ENCODE peak calls at places on chromosomes 1 and 21, in six cellular contexts. Q is HepG2, N is H1, W is K562, J is SK-N-SH, B is GM12878. F is an unnamed sample.

GRCh38 chr1:25360596-25361581 is 22.8 kb downstream of the TMEM50A start:
- DNase-seq in B (no peak), Q (no peak), J (no peak), W (peak; percentile 60), N (no peak), F (no peak)

GRCh38 chr1:111963985-111964738 is 25.3 kb downstream of the KCND3 start:
- DNase-seq in Q (no peak), J (no peak), N (no peak), W (no peak), B (no peak), F (no peak)

GRCh38 chr21:42149656-42150457 is 69.1 kb upstream of the ABCG1 start:
- DNase-seq in Q (no peak), W (no peak), N (no peak), J (peak; percentile 6), B (no peak), F (no peak)

GRCh38 chr21:41664881-41665765 is 101.7 kb downstream of the RIPK4 start:
- DNase-seq in J (no peak), B (no peak), N (no peak), Q (no peak), W (no peak), F (no peak)

GRCh38 chr1:78464449-78464891 is 26.3 kb upstream of the PTGFR start:
- DNase-seq in W (no peak), N (no peak), J (no peak), B (no peak), Q (no peak), F (no peak)

GRCh38 chr1:199404191-199404590 is 623.3 kb upstream of the NR5A2 start:
- DNase-seq in N (no peak), Q (no peak), B (no peak), J (no peak), W (no peak), F (no peak)

GRCh38 chr1:77557053-77557452 is 125.4 kb downstream of the ZZZ3 start:
- DNase-seq in W (no peak), Q (no peak), N (no peak), J (no peak), B (no peak), F (no peak)

GRCh38 chr1:201329286-201329685 is 46.0 kb downstream of the PKP1 start:
- DNase-seq in N (no peak), B (no peak), Q (no peak), W (no peak), J (no peak), F (no peak)

GRCh38 chr1:80520949-80521348 is 1279.8 kb upstream of the ADGRL2 start:
- DNase-seq in N (no peak), B (no peak), J (no peak), Q (no peak), W (no peak), F (no peak)

GRCh38 chr1:161052899-161053298 is 7.1 kb upstream of the USF1 start:
- DNase-seq in W (peak; percentile 62), B (no peak), J (no peak), Q (no peak), N (no peak), F (no peak)

GRCh38 chr1:228754646-228755268 is 19.5 kb downstream of the RHOU start:
- DNase-seq in W (no peak), J (no peak), N (no peak), Q (no peak), B (no peak), F (no peak)

GRCh38 chr1:25917996-25918395 is 11.8 kb upstream of the STMN1 start:
- DNase-seq in J (no peak), Q (no peak), B (no peak), W (peak; percentile 62), N (no peak), F (no peak)

GRCh38 chr21:42695324-42696025 is 42.1 kb downstream of the PDE9A start:
- DNase-seq in N (no peak), W (no peak), J (no peak), Q (no peak), B (no peak), F (no peak)

GRCh38 chr1:214106375-214106774 is 118.6 kb downstream of the PROX1 start:
- DNase-seq in N (no peak), J (no peak), Q (no peak), W (no peak), B (no peak), F (no peak)

GRCh38 chr1:36446261-36446660 is 4.0 kb downstream of the OSCP1 start:
- DNase-seq in N (no peak), J (peak; percentile 59), Q (peak; percentile 34), W (peak; percentile 83), B (no peak), F (peak; percentile 77)
- TF ChIP-seq CTCF in N (peak; percentile 67), J (peak; percentile 19), Q (peak; percentile 81), W (peak; percentile 92), B (peak; percentile 55), F (peak; percentile 84)

GRCh38 chr1:16173447-16174260 is 17.8 kb upstream of the EPHA2 start:
- DNase-seq in N (no peak), W (no peak), Q (no peak), B (no peak), J (no peak), F (peak; percentile 35)
- TF ChIP-seq GABPA in N (no peak), W (no peak), Q (no peak), B (no peak), J (no peak), F (no peak)

GRCh38 chr1:212228591-212229119 is 56.6 kb upstream of the PPP2R5A start:
- DNase-seq in Q (peak; percentile 80), B (no peak), J (no peak), N (no peak), W (no peak), F (no peak)
- H3K4me3 ChIP-seq in Q (no peak overlapping the region), B (no peak overlapping the region), J (no peak overlapping the region), N (no peak overlapping the region), W (no peak overlapping the region), F (no peak overlapping the region)

GRCh38 chr1:171251741-171252300 is 3.5 kb downstream of the FMO1 start:
- DNase-seq in Q (peak; percentile 12), J (peak; percentile 31), B (no peak), N (no peak), W (peak; percentile 50), F (peak; percentile 30)
- TF ChIP-seq CTCF in Q (peak; percentile 57), J (peak; percentile 67), B (peak; percentile 53), N (peak; percentile 20), W (peak; percentile 47), F (peak; percentile 42)

DNA sequence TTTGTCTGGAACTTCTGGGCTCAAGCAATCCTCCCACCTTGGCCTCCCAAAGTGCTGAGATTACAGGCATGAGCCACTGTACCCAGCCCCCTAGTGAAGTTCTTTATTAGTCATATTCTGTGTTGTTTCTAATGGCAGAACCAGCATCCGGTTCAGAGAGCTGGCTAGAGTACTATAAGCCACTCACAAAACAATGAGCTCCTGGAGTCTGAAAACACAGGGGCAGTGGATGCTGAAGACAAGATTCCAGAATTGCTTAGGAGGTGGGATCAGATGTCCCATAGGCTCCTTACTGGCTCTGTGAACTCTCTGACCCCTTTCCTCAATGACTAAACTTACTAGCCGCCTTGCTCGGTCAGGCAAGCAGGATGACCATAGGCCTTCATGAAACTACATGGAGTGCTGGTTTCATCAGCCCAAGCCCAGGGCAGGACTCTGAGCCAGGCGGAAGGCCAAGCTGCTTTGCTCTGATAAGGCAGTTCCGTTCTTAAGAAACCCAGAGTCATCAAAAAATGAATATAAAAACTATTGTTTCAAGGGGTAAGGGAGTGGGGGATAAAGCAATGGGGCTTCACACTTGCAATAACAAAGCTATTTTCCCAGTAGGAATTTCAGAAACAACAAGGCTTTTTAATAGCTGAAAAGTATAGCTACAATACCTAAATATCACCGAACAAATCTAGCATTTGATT is 8.1 kb downstream of the MTHFR start:
- DNase-seq in W (peak; percentile 98), Q (no peak), N (no peak), B (no peak), J (no peak), F (no peak)
- TF ChIP-seq GABPA in W (no peak), Q (no peak), N (no peak), B (no peak), J (no peak), F (no peak)

F was measured in HL-60.